ENCODE peak calls at places on chromosomes 13 and 19, in nine cellular contexts. R is fibroblast of mammary gland, V is foreskin keratinocyte, N is GM13977, Y is mesothelial cell of epicardium, M is suprapubic skin, I is MCF 10A, C is LNCaP clone FGC, U is tibial nerve. G is an unnamed sample.

GRCh38 chr13:29571876-29572570 is 23.5 kb downstream of the SLC7A1 start:
- DNase-seq in R (no peak), V (no peak), N (no peak), Y (no peak), M (no peak), I (no peak), C (no peak), U (no peak), G (no peak)

GRCh38 chr19:11420429-11420893 is 1.3 kb upstream of the RGL3 start:
- DNase-seq in R (peak; percentile 80), V (no peak), N (peak; percentile 55), Y (no peak), M (no peak), I (no peak), C (no peak), U (peak; percentile 36), G (no peak)

GRCh38 chr19:38917921-38918491 is 6.0 kb upstream of the CCER2 start:
- DNase-seq in R (peak; percentile 9), V (no peak), N (no peak), Y (no peak), M (no peak), I (peak; percentile 27), C (no peak), U (no peak), G (no peak)

GRCh38 chr13:60514891-60515290 is 117.9 kb downstream of the TDRD3 start:
- DNase-seq in R (no peak), V (no peak), N (no peak), Y (no peak), M (no peak), I (no peak), C (no peak), U (no peak), G (no peak)

GRCh38 chr13:95740921-95741320 is 64.0 kb downstream of the DNAJC3 start:
- DNase-seq in R (no peak), V (no peak), N (no peak), Y (no peak), M (no peak), I (no peak), C (no peak), U (no peak), G (no peak)

GRCh38 chr19:46040952-46041500 is at the start of gene IGFL4:
- DNase-seq in R (no peak), V (peak; percentile 11), N (no peak), Y (no peak), M (no peak), I (peak; percentile 51), C (peak; percentile 36), U (no peak), G (no peak)

GRCh38 chr13:71303144-71303543 is 563.9 kb downstream of the DACH1 start:
- DNase-seq in R (no peak), V (no peak), N (no peak), Y (no peak), M (no peak), I (no peak), C (no peak), U (no peak), G (no peak)

GRCh38 chr13:47545630-47546029 is 455.4 kb downstream of the SUCLA2 start:
- DNase-seq in R (no peak), V (no peak), N (no peak), Y (no peak), M (no peak), I (no peak), C (no peak), U (no peak), G (no peak)

GRCh38 chr13:110346661-110347067 is 39.6 kb downstream of the COL4A2 start:
- DNase-seq in R (no peak), V (peak; percentile 98), N (no peak), Y (no peak), M (no peak), I (peak; percentile 82), C (no peak), U (no peak), G (no peak)

GRCh38 chr19:58562126-58563033 is 4.0 kb upstream of the UBE2M start:
- DNase-seq in R (peak; percentile 41), V (no peak), N (peak; percentile 55), Y (no peak), M (no peak), I (no peak), C (no peak), U (no peak), G (no peak)

GRCh38 chr13:51457086-51457485 is 4.2 kb upstream of the INTS6 start:
- DNase-seq in R (no peak), V (no peak), N (no peak), Y (no peak), M (no peak), I (no peak), C (no peak), U (no peak), G (no peak)

GRCh38 chr19:39765091-39766076 is 13.3 kb upstream of the LEUTX start:
- DNase-seq in R (peak; percentile 56), V (no peak), N (no peak), Y (peak; percentile 46), M (no peak), I (peak; percentile 66), C (no peak), U (peak; percentile 21), G (peak; percentile 42)

GRCh38 chr13:99922631-99923404 is 48.7 kb downstream of the ZIC5 start:
- DNase-seq in R (no peak), V (no peak), N (no peak), Y (no peak), M (no peak), I (no peak), C (no peak), U (no peak), G (no peak)

GRCh38 chr13:111152836-111153235 is 37.7 kb downstream of the ARHGEF7 start:
- DNase-seq in R (peak; percentile 24), V (peak; percentile 12), N (no peak), Y (no peak), M (no peak), I (no peak), C (no peak), U (no peak), G (no peak)

DNA sequence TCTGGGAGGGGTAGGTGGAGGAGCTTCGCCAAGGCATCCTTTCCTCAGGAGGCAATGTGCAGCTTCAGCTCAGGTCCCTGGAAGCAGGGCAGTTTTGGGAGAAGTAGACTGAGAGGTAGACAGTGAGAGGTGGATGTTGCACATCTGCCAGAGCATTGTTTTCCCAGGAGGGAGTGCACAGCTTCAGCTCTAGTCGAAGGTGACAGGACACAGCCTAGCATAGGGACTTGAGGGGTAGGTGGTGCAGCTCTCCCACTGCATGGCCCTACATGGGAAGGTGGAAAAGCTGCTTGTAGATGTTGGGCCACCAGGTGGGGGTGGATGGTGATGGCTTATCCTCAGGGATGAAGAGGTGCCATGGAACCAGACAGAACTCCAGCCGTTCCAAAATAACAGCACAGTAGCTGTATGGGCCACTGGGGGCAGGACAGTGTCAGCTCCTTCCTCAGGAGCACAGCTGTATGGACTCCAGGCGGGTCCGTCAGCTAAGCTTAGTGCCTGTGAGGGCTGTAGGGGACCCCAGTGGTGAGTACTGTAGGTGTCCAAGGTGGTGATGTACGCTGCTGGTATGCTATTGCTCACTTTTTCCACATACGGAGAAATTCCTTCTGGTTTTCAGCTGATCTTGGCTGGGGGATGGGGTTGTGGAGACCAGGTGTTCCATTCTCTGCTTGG is 17.4 kb upstream of the ZNF543 start:
- DNase-seq in R (no peak), V (no peak), N (no peak), Y (no peak), M (no peak), I (no peak), C (no peak), U (no peak), G (no peak)
- TF ChIP-seq CTCF in R (no peak), V (no peak), N (no peak), Y (no peak), M (no peak), I (no peak), C (no peak), U (no peak), G (no peak)

GRCh38 chr13:45412274-45413049 is 5.7 kb downstream of the SLC25A30 start:
- DNase-seq in R (no peak), V (no peak), N (no peak), Y (no peak), M (no peak), I (no peak), C (no peak), U (no peak), G (no peak)
- TF ChIP-seq CTCF in R (no peak), V (no peak), N (no peak), Y (no peak), M (no peak), I (no peak), C (no peak), U (no peak), G (no peak)

GRCh38 chr19:34595683-34596082 is 81.3 kb downstream of the SCGB2B2 start:
- DNase-seq in R (no peak), V (no peak), N (no peak), Y (no peak), M (no peak), I (no peak), C (no peak), U (no peak), G (no peak)

GRCh38 chr19:34598217-34599155 is 78.5 kb downstream of the SCGB2B2 start:
- DNase-seq in R (no peak), V (no peak), N (no peak), Y (no peak), M (no peak), I (no peak), C (no peak), U (no peak), G (no peak)

GRCh38 chr19:34597596-34597995 is 79.4 kb downstream of the SCGB2B2 start:
- DNase-seq in R (no peak), V (no peak), N (no peak), Y (no peak), M (no peak), I (no peak), C (no peak), U (no peak), G (no peak)

GRCh38 chr19:34596989-34597388 is 80.0 kb downstream of the SCGB2B2 start:
- DNase-seq in R (no peak), V (no peak), N (no peak), Y (no peak), M (no peak), I (no peak), C (no peak), U (no peak), G (no peak)

GRCh38 chr19:34596115-34596514 is 80.8 kb downstream of the SCGB2B2 start:
- DNase-seq in R (no peak), V (no peak), N (no peak), Y (no peak), M (no peak), I (no peak), C (no peak), U (no peak), G (no peak)
- TF ChIP-seq CTCF in R (no peak), V (no peak), N (no peak), Y (no peak), M (no peak), I (no peak), C (no peak), U (no peak), G (no peak)

DNA sequence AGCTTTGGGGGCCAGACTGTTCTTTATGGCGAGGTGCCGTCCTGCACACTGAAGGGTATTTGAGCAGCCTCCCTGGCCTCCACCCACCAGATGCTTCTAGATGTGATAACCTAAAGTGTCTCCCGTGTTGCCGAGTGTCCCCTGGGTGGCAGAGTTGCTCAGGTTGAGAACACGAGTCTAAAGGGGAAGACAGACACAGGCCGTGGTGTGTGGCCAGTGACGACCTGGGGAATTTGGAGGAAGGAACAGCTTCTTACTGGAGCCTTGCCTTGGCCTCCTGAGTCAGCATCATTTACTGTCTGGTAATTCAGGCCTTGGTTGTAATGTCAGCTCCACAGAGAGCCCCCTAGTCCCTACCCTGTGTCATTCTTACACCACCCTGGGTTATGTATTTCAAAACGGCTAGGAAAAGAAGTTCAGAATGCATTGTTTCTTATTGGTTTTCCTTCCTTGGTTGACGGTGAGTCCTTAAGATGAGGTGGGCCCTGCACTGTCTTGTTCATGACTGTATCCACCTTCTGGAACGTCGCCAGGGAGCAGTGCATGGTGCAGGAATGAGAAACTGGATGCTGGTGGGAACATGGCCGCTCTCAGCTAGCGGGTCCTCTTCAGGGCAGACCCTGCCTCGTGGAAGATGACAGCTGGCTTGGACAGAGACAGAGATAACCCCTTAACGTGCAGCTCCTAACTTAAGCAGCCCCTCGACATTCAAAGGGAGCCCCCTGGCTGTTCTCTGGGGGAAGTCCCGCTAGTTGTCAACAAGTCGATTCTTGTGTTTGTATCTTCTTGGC is 7.1 kb downstream of the SIN3B start:
- DNase-seq in R (peak; percentile 49), V (peak; percentile 62), N (peak; percentile 65), Y (no peak), M (no peak), I (peak; percentile 16), C (no peak), U (peak; percentile 48), G (no peak)
- TF ChIP-seq CTCF in R (peak; percentile 17), V (peak; percentile 44), N (peak; percentile 48), Y (no peak), M (no peak), I (no peak), C (no peak), U (no peak), G (no peak)